ENCODE peak calls at places on chromosomes 13 and 19, in ten cellular contexts. V is AG04449, T is ascending aorta, R is GM12865, K is astrocyte, X is progenitor cell of endocrine pancreas, D is glutamatergic neuron, A is WTC11, J is neural crest cell, P is fibroblast of villous mesenchyme. B is an unnamed sample.

GRCh38 chr13:102892504-102892903 is 46.7 kb downstream of the ERCC5 start:
- DNase-seq in V (no peak), T (no peak), R (no peak), K (no peak), X (no peak), D (no peak), A (no peak), J (no peak), P (no peak), B (no peak)

GRCh38 chr13:98345103-98345899 is 168.2 kb upstream of the RNF113B start:
- DNase-seq in V (no peak), T (no peak), R (no peak), K (no peak), X (no peak), D (no peak), A (no peak), J (no peak), P (no peak), B (no peak)

GRCh38 chr19:8494158-8494557 is 8.3 kb downstream of the PRAM1 start:
- DNase-seq in V (no peak), T (no peak), R (no peak), K (no peak), X (no peak), D (no peak), A (no peak), J (no peak), P (no peak), B (no peak)

GRCh38 chr13:35475131-35475959 is 1.1 kb downstream of the MAB21L1 start:
- DNase-seq in V (no peak), T (no peak), R (peak), K (peak), X (peak), D (peak), A (peak), J (peak), P (no peak), B (peak)

GRCh38 chr13:61286148-61286745 is 129.4 kb downstream of the PCDH20 start:
- DNase-seq in V (no peak), T (no peak), R (peak), K (no peak), X (no peak), D (peak), A (peak), J (no peak), P (no peak), B (no peak)

GRCh38 chr19:7811989-7812388 is 18.0 kb upstream of the EVI5L start:
- DNase-seq in V (no peak), T (no peak), R (no peak), K (no peak), X (no peak), D (no peak), A (no peak), J (no peak), P (no peak), B (no peak)

GRCh38 chr19:56107626-56108351 is 13.3 kb downstream of the ZNF787 start:
- DNase-seq in V (no peak), T (no peak), R (no peak), K (no peak), X (no peak), D (no peak), A (no peak), J (no peak), P (no peak), B (no peak)

GRCh38 chr19:6501740-6502648 is at the start of gene TUBB4A:
- DNase-seq in V (no peak), T (no peak), R (peak), K (no peak), X (peak), D (peak), A (peak), J (peak), P (no peak), B (peak)

GRCh38 chr13:109331898-109332297 is 454.5 kb downstream of the IRS2 start:
- DNase-seq in V (peak), T (no peak), R (no peak), K (peak), X (no peak), D (no peak), A (no peak), J (no peak), P (peak), B (no peak)

GRCh38 chr19:8096071-8096470 is 43.5 kb downstream of the CCL25 start:
- DNase-seq in V (no peak), T (no peak), R (peak), K (no peak), X (no peak), D (no peak), A (no peak), J (no peak), P (no peak), B (no peak)

GRCh38 chr19:1872807-1873523 is 9.6 kb upstream of the KLF16 start:
- DNase-seq in V (no peak), T (no peak), R (no peak), K (no peak), X (no peak), D (no peak), A (no peak), J (no peak), P (no peak), B (no peak)

GRCh38 chr13:106033634-106034033 is 501.8 kb downstream of the EFNB2 start:
- DNase-seq in V (peak), T (no peak), R (no peak), K (peak), X (no peak), D (no peak), A (no peak), J (no peak), P (peak), B (no peak)

GRCh38 chr19:30498707-30499106 is 126.5 kb downstream of the ZNF536 start:
- DNase-seq in V (no peak), T (no peak), R (no peak), K (no peak), X (no peak), D (peak), A (peak), J (no peak), P (no peak), B (no peak)

GRCh38 chr13:101925731-101926130 is 473.3 kb downstream of the ITGBL1 start:
- DNase-seq in V (no peak), T (no peak), R (no peak), K (no peak), X (no peak), D (no peak), A (no peak), J (no peak), P (no peak), B (no peak)

GRCh38 chr13:97273341-97273831 is 51.3 kb downstream of the MBNL2 start:
- DNase-seq in V (no peak), T (no peak), R (no peak), K (no peak), X (no peak), D (no peak), A (no peak), J (no peak), P (no peak), B (no peak)

GRCh38 chr13:49683489-49683888 is 7.8 kb downstream of the EBPL start:
- DNase-seq in V (no peak), T (no peak), R (peak), K (no peak), X (no peak), D (no peak), A (no peak), J (no peak), P (no peak), B (peak)

GRCh38 chr19:1481224-1481892 is 2.3 kb upstream of the C19orf25 start:
- DNase-seq in V (no peak), T (no peak), R (no peak), K (no peak), X (no peak), D (no peak), A (no peak), J (no peak), P (no peak), B (peak)

GRCh38 chr19:16596399-16596798 is 24.2 kb upstream of the SLC35E1 start:
- DNase-seq in V (no peak), T (no peak), R (no peak), K (no peak), X (no peak), D (no peak), A (no peak), J (no peak), P (no peak), B (no peak)

GRCh38 chr19:10565028-10565566 is 713 bp downstream of the KRI1 start:
- DNase-seq in V (no peak), T (no peak), R (peak), K (no peak), X (peak), D (peak), A (peak), J (no peak), P (peak), B (peak)

GRCh38 chr13:20193142-20193923 is 595 bp upstream of the GJB2 start:
- DNase-seq in V (no peak), T (no peak), R (no peak), K (no peak), X (no peak), D (no peak), A (no peak), J (no peak), P (peak), B (peak)

GRCh38 chr13:114288157-114288591 is 6.8 kb downstream of the UPF3A start:
- DNase-seq in V (no peak), T (no peak), R (no peak), K (no peak), X (no peak), D (no peak), A (no peak), J (no peak), P (no peak), B (no peak)

GRCh38 chr13:30105381-30105780 is 202.0 kb downstream of the KATNAL1 start:
- DNase-seq in V (no peak), T (no peak), R (no peak), K (no peak), X (no peak), D (no peak), A (peak), J (no peak), P (no peak), B (no peak)

GRCh38 chr13:39254606-39255005 is 216.3 kb downstream of the NHLRC3 start:
- DNase-seq in V (no peak), T (no peak), R (no peak), K (no peak), X (no peak), D (no peak), A (no peak), J (no peak), P (no peak), B (no peak)

GRCh38 chr19:51354103-51354741 is 12.0 kb downstream of the ETFB start:
- DNase-seq in V (no peak), T (no peak), R (no peak), K (no peak), X (no peak), D (peak), A (no peak), J (no peak), P (no peak), B (no peak)

GRCh38 chr19:2783781-2784145 is 690 bp upstream of the SGTA start:
- DNase-seq in V (no peak), T (no peak), R (no peak), K (no peak), X (no peak), D (no peak), A (no peak), J (no peak), P (no peak), B (no peak)

GRCh38 chr19:33275933-33276619 is 26.3 kb downstream of the CEBPA start:
- DNase-seq in V (no peak), T (no peak), R (no peak), K (no peak), X (no peak), D (no peak), A (no peak), J (no peak), P (no peak), B (no peak)

GRCh38 chr19:15913384-15913783 is 15.5 kb upstream of the CYP4F2 start:
- DNase-seq in V (no peak), T (no peak), R (no peak), K (no peak), X (no peak), D (no peak), A (no peak), J (no peak), P (no peak), B (no peak)

GRCh38 chr19:5706876-5707573 is 12.9 kb downstream of the LONP1 start:
- DNase-seq in V (no peak), T (no peak), R (no peak), K (no peak), X (no peak), D (no peak), A (no peak), J (no peak), P (no peak), B (peak)

GRCh38 chr19:43306097-43306496 is 36.8 kb upstream of the PSG9 start:
- DNase-seq in V (no peak), T (no peak), R (no peak), K (no peak), X (no peak), D (no peak), A (no peak), J (no peak), P (no peak), B (no peak)

GRCh38 chr13:100334209-100334608 is 245.3 kb downstream of the PCCA start:
- DNase-seq in V (no peak), T (no peak), R (no peak), K (no peak), X (no peak), D (no peak), A (no peak), J (no peak), P (no peak), B (no peak)
- TF ChIP-seq CTCF in V (no peak), T (no peak), R (no peak), K (no peak), X (no peak), D (no peak), A (no peak), J (no peak), P (no peak), B (no peak)

GRCh38 chr13:46803586-46803985 is 6.6 kb upstream of the ESD start:
- DNase-seq in V (no peak), T (no peak), R (no peak), K (peak), X (no peak), D (no peak), A (no peak), J (no peak), P (peak), B (no peak)

GRCh38 chr13:46801831-46802230 is 4.9 kb upstream of the ESD start:
- DNase-seq in V (no peak), T (no peak), R (no peak), K (no peak), X (no peak), D (no peak), A (no peak), J (no peak), P (no peak), B (no peak)

GRCh38 chr13:46799139-46799538 is 2.2 kb upstream of the ESD start:
- DNase-seq in V (no peak), T (no peak), R (no peak), K (no peak), X (no peak), D (no peak), A (no peak), J (no peak), P (no peak), B (no peak)

DNA sequence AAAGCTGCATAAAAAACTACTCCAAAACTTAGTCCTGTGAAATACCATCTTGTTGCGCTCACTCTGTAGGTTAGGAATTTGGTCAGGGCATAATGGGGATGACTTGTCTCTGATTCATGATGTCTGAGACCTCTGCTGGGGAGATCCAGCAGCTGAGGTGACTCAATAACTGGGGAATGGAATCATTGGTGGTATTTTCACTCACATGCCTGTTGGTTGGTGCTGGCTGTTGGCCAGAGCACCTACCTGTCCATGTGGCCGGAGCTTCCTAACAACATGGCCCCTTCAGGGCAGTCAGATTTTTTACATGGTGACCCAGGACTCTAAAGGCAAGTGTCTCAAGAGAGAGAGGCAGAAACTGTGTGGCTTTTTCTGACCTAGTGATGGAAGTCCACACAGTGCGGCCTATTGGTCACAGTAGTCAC is 7.4 kb upstream of the ESD start:
- DNase-seq in V (peak), T (no peak), R (no peak), K (peak), X (no peak), D (no peak), A (no peak), J (no peak), P (peak), B (no peak)
- TF ChIP-seq CTCF in V (no peak), T (no peak), R (no peak), K (no peak), X (no peak), D (no peak), A (no peak), J (no peak), P (no peak), B (no peak)

DNA sequence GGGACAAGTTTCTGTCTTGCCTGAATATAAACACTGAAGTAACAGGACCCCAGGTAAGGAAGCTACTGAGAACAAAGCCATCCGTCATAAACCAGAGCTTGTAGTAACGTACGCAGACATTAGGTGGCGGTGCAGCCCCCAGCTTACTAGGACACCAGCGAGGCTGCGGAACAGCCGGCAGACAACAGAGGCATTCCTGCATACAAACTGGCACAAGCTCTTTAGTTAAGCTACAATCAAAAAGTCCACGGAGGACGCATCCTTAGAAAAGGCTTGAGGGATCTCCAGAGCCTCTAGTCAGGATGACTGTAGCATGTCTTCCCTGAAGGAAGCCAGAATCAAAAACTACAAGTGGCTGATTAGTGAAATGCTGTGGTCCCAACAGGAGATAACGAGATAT is 26.2 kb downstream of the ZNF160 start:
- DNase-seq in V (no peak), T (no peak), R (no peak), K (peak), X (peak), D (peak), A (peak), J (peak), P (peak), B (no peak)
- TF ChIP-seq CTCF in V (peak), T (peak), R (no peak), K (peak), X (peak), D (peak), A (peak), J (peak), P (peak), B (peak)

GRCh38 chr19:47465957-47466356 is 5.7 kb downstream of the SLC8A2 start:
- DNase-seq in V (no peak), T (no peak), R (no peak), K (no peak), X (no peak), D (no peak), A (no peak), J (no peak), P (no peak), B (no peak)
- TF ChIP-seq CTCF in V (no peak), T (no peak), R (no peak), K (no peak), X (no peak), D (no peak), A (no peak), J (no peak), P (no peak), B (no peak)

GRCh38 chr19:40216013-40216776 is 2.0 kb downstream of the TTC9B start:
- DNase-seq in V (no peak), T (no peak), R (no peak), K (no peak), X (no peak), D (no peak), A (no peak), J (no peak), P (no peak), B (no peak)

GRCh38 chr19:40217921-40218890 is at the start of gene TTC9B:
- DNase-seq in V (no peak), T (no peak), R (peak), K (no peak), X (no peak), D (peak), A (peak), J (peak), P (no peak), B (peak)

GRCh38 chr19:40216777-40217026 is 1.5 kb downstream of the TTC9B start:
- DNase-seq in V (no peak), T (no peak), R (no peak), K (no peak), X (no peak), D (no peak), A (no peak), J (no peak), P (no peak), B (no peak)

GRCh38 chr19:40214936-40215335 is 3.2 kb downstream of the TTC9B start:
- DNase-seq in V (no peak), T (no peak), R (no peak), K (no peak), X (no peak), D (no peak), A (no peak), J (no peak), P (no peak), B (no peak)

DNA sequence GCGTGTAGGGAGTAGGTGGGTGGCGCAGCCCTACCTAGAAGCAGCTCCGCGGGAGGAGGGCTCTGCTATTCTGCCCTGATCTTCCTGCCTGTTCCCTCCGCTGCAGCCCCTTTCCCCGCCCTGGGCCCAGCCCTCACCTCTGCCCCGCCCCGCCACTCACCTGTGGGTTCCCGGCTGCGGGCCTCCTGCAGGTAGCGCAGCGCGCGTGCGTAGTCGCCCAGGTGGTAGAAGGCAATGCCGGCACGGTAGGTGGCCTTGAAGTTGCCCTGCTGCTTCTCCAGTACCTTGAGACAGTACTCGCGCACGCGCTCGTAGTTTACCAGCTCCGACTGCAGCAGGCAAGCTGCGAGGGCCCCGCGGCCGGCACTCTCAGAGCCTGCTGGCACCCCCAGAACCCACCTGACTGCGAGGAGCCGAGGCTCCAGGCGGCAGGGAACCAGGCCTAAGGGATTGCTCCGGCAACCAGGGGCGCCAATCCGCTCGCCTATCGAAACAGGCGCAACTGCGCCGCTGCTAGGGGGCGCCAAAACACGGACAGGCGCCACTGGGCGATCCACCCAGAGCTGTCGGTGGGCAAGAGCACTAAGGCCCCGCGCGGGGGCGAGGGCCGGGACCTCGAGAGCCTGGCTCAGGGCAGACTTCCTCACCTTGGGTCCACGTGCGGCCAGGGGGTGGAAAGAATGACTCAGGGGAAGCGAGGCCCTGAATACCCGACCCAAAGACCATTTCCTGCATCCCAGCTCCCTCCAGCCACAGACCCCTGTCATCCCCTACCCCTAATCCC is 965 bp downstream of the TTC9B start:
- DNase-seq in V (no peak), T (no peak), R (peak), K (no peak), X (peak), D (peak), A (peak), J (no peak), P (no peak), B (no peak)
- TF ChIP-seq CTCF in V (peak), T (peak), R (peak), K (no peak), X (peak), D (peak), A (peak), J (peak), P (peak), B (peak)

DNA sequence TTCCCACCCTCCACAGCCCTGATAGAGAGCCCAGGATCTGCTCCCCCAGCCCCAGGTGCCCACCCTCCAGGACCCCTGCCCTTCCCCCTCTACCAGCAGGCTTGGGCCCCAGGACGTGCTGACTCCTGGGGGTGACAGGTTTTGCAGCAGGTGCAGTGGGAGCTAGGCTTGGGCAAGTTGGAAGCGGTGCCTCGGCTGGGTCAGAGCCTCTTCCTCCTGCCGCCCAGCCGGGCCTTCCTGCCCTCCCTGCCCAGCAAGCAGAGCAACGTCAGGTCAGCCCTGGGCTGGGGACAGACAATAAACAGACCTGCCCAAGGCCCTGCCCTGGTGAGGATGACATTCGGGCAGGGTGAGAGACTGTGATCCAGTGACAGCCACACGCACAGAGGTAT is 9.2 kb upstream of the NCCRP1 start:
- DNase-seq in V (no peak), T (no peak), R (no peak), K (no peak), X (no peak), D (no peak), A (no peak), J (no peak), P (no peak), B (no peak)
- TF ChIP-seq CTCF in V (no peak), T (no peak), R (no peak), K (no peak), X (no peak), D (peak), A (no peak), J (peak), P (no peak), B (peak)

GRCh38 chr19:49469828-49470614 is 4.0 kb upstream of the FLT3LG start:
- DNase-seq in V (no peak), T (no peak), R (peak), K (no peak), X (no peak), D (peak), A (no peak), J (no peak), P (peak), B (peak)
- TF ChIP-seq CTCF in V (no peak), T (peak), R (peak), K (no peak), X (no peak), D (no peak), A (no peak), J (no peak), P (peak), B (peak)